ENCODE peak calls at places on chromosomes 13 and 19, in ten cellular contexts. X is suprapubic skin, L is glutamatergic neuron, R is foreskin fibroblast, P is AG09319, C is mesothelial cell of epicardium, E is cardiac fibroblast, I is GM23338, V is pancreas, G is Calu3. D is an unnamed sample.
A peak's percentile ranks its signal among the peaks of the same experiment; 100 is the strongest.

GRCh38 chr19:18291019-18291524 is 9.7 kb upstream of the JUND start:
- DNase-seq in E (no peak), G (no peak), P (no peak), R (no peak), X (no peak), C (no peak), I (peak; percentile 26), V (no peak), L (no peak), D (no peak)

GRCh38 chr13:41613984-41614581 is 156.7 kb downstream of the RGCC start:
- DNase-seq in G (no peak), E (peak; percentile 95), I (no peak), P (peak; percentile 77), C (no peak), X (no peak), V (peak; percentile 8), R (peak; percentile 93), L (no peak), D (no peak)

GRCh38 chr13:65638572-65639168 is 1591.5 kb downstream of the PCDH9 start:
- DNase-seq in G (no peak), X (no peak), V (no peak), E (peak; percentile 80), I (peak; percentile 72), C (no peak), P (peak; percentile 7), R (peak; percentile 57), L (no peak), D (no peak)

GRCh38 chr19:366951-367350 is 22.4 kb upstream of the MIER2 start:
- DNase-seq in I (no peak), L (no peak), P (no peak), R (no peak), G (no peak), V (no peak), C (no peak), E (no peak), X (peak; percentile 55), D (no peak)

GRCh38 chr13:47299316-47299715 is 402.5 kb upstream of the HTR2A start:
- DNase-seq in C (no peak), I (no peak), L (no peak), E (peak; percentile 2), V (no peak), P (no peak), R (peak; percentile 22), X (no peak), G (no peak), D (no peak)

GRCh38 chr13:73303858-73304257 is 245.1 kb downstream of the KLF5 start:
- DNase-seq in P (no peak), L (no peak), R (no peak), C (no peak), V (no peak), X (no peak), G (no peak), E (peak; percentile 55), I (no peak), D (no peak)

GRCh38 chr19:54523403-54523802 is 20.8 kb downstream of the LAIR2 start:
- DNase-seq in L (no peak), G (no peak), E (peak; percentile 54), I (no peak), P (no peak), V (no peak), X (no peak), R (peak; percentile 27), C (no peak), D (no peak)

GRCh38 chr19:18368504-18369222 is 17.3 kb upstream of the GDF15 start:
- DNase-seq in G (no peak), L (peak; percentile 61), X (no peak), V (peak; percentile 78), P (no peak), R (no peak), E (no peak), C (no peak), I (no peak), D (no peak)

GRCh38 chr13:34810996-34811395 is 131.1 kb upstream of the NBEA start:
- DNase-seq in R (no peak), P (no peak), X (no peak), E (no peak), I (no peak), L (no peak), V (no peak), G (no peak), C (no peak), D (no peak)

GRCh38 chr13:66425741-66426140 is 804.4 kb downstream of the PCDH9 start:
- DNase-seq in C (no peak), G (no peak), X (no peak), V (no peak), P (no peak), L (no peak), I (no peak), E (peak; percentile 62), R (peak; percentile 64), D (no peak)

GRCh38 chr19:19475845-19476828 is 39.2 kb downstream of the TSSK6 start:
- DNase-seq in L (no peak), V (no peak), R (peak; percentile 60), X (no peak), P (no peak), E (peak; percentile 48), I (peak; percentile 82), G (no peak), C (no peak), D (no peak)

GRCh38 chr13:113024466-113024865 is 55.5 kb downstream of the MCF2L start:
- DNase-seq in C (no peak), P (no peak), E (no peak), R (no peak), L (no peak), I (no peak), V (no peak), X (no peak), G (no peak), D (no peak)

GRCh38 chr19:43519436-43520088 is 7.4 kb downstream of the ETHE1 start:
- DNase-seq in P (peak; percentile 89), C (peak; percentile 65), V (peak; percentile 62), E (peak; percentile 95), R (peak; percentile 96), I (peak; percentile 96), L (peak; percentile 88), G (peak; percentile 92), X (no peak), D (peak; percentile 62)

GRCh38 chr19:15702590-15702930 is 25.3 kb upstream of the OR10H2 start:
- DNase-seq in E (peak; percentile 21), I (peak; percentile 26), R (peak; percentile 21), X (peak; percentile 90), V (peak; percentile 41), G (peak; percentile 73), P (no peak), C (no peak), L (no peak), D (peak; percentile 60)

GRCh38 chr13:44573790-44574465 is 2.2 kb downstream of the TSC22D1 start:
- DNase-seq in I (peak; percentile 70), C (no peak), V (no peak), P (no peak), X (no peak), E (peak; percentile 35), R (peak; percentile 61), L (peak; percentile 40), G (peak; percentile 11), D (no peak)

GRCh38 chr13:114339779-114340534 is 25.7 kb downstream of the CHAMP1 start:
- DNase-seq in R (peak; percentile 75), G (peak; percentile 20), V (peak; percentile 44), E (peak; percentile 59), P (peak; percentile 28), I (peak; percentile 47), X (no peak), C (no peak), L (no peak), D (no peak)

GRCh38 chr19:2428027-2428690 is 773 bp upstream of the TIMM13 start:
- DNase-seq in X (no peak), V (peak; percentile 27), P (no peak), C (no peak), R (peak; percentile 69), I (peak; percentile 89), L (peak; percentile 65), G (no peak), E (peak; percentile 40), D (no peak)

GRCh38 chr13:62119739-62120700 is 704.4 kb upstream of the PCDH20 start:
- DNase-seq in P (no peak), V (no peak), R (peak; percentile 3), G (no peak), L (no peak), X (no peak), E (peak; percentile 32), I (peak; percentile 43), C (no peak), D (no peak)
- TF ChIP-seq CTCF in P (peak; percentile 19), V (peak; percentile 28), R (no peak), G (no peak), L (peak; percentile 74), X (no peak), E (peak; percentile 29), I (no peak), C (peak; percentile 79), D (no peak)

GRCh38 chr13:77417897-77418296 is 91.0 kb upstream of the MYCBP2 start:
- DNase-seq in P (no peak), L (no peak), E (no peak), V (no peak), G (no peak), I (no peak), X (no peak), C (no peak), R (peak; percentile 12), D (no peak)
- TF ChIP-seq CTCF in P (no peak), L (no peak), E (no peak), V (no peak), G (no peak), I (no peak), X (no peak), C (no peak), R (no peak), D (no peak)

GRCh38 chr13:100657881-100658315 is 16.7 kb downstream of the TMTC4 start:
- DNase-seq in C (no peak), E (no peak), V (no peak), R (no peak), X (no peak), P (no peak), L (no peak), I (no peak), G (no peak), D (no peak)
- TF ChIP-seq CTCF in C (no peak), E (no peak), V (no peak), R (no peak), X (no peak), P (no peak), L (no peak), I (no peak), G (no peak), D (no peak)

GRCh38 chr13:31476753-31477152 is 262.6 kb upstream of the RXFP2 start:
- DNase-seq in I (peak; percentile 43), G (no peak), C (no peak), X (no peak), L (no peak), E (peak; percentile 18), P (no peak), R (peak; percentile 14), V (no peak), D (no peak)
- TF ChIP-seq CTCF in I (no peak), G (no peak), C (peak; percentile 51), X (no peak), L (peak; percentile 58), E (peak; percentile 13), P (no peak), R (no peak), V (no peak), D (no peak)